ENCODE peak calls at places on chromosome 16, in seven cellular contexts. Y is uterus, O is H1, J is GM12891, H is transverse colon, N is adrenal gland, S is IMR-90. G is an unnamed sample.

GRCh38 chr16:70754874-70755600 is 45.9 kb downstream of the VAC14 start:
- DNase-seq in Y (no peak), O (no peak), J (no peak), H (no peak), N (no peak), S (no peak), G (no peak)

GRCh38 chr16:70692130-70692470 is 6.2 kb upstream of the MTSS2 start:
- DNase-seq in Y (no peak), O (no peak), J (no peak), H (no peak), N (no peak), S (no peak), G (no peak)

GRCh38 chr16:23597003-23597756 is 1.1 kb upstream of the NDUFAB1 start:
- DNase-seq in Y (no peak), O (peak), J (no peak), H (peak), N (peak), S (no peak), G (peak)

GRCh38 chr16:19118938-19119431 is 5.2 kb downstream of the ITPRIPL2 start:
- DNase-seq in Y (peak), O (no peak), J (no peak), H (peak), N (peak), S (peak), G (peak)

GRCh38 chr16:63331111-63331510 is 1294.9 kb upstream of the CDH8 start:
- DNase-seq in Y (no peak), O (no peak), J (no peak), H (no peak), N (no peak), S (no peak), G (no peak)

GRCh38 chr16:72427001-72427785 is 255.2 kb upstream of the PMFBP1 start:
- DNase-seq in Y (no peak), O (no peak), J (no peak), H (no peak), N (no peak), S (no peak), G (no peak)

GRCh38 chr16:12526521-12526920 is 277.2 kb downstream of the CPPED1 start:
- DNase-seq in Y (no peak), O (no peak), J (no peak), H (no peak), N (no peak), S (no peak), G (no peak)

GRCh38 chr16:31480851-31481250 is 2.1 kb upstream of the SLC5A2 start:
- DNase-seq in Y (peak), O (no peak), J (no peak), H (peak), N (peak), S (no peak), G (peak)

GRCh38 chr16:86604436-86605220 is 26.3 kb downstream of the FOXL1 start:
- DNase-seq in Y (no peak), O (no peak), J (peak), H (no peak), N (no peak), S (no peak), G (no peak)

GRCh38 chr16:86355538-86355937 is 154.8 kb upstream of the FOXF1 start:
- DNase-seq in Y (no peak), O (no peak), J (no peak), H (no peak), N (no peak), S (peak), G (no peak)

GRCh38 chr16:57544129-57544653 is 1.7 kb downstream of the ADGRG5 start:
- DNase-seq in Y (peak), O (peak), J (no peak), H (peak), N (no peak), S (no peak), G (no peak)

GRCh38 chr16:28087675-28088285 is 24.3 kb upstream of the GSG1L start:
- DNase-seq in Y (no peak), O (no peak), J (no peak), H (no peak), N (no peak), S (no peak), G (no peak)

GRCh38 chr16:68216240-68216639 is 19.7 kb downstream of the ESRP2 start:
- DNase-seq in Y (no peak), O (no peak), J (no peak), H (no peak), N (no peak), S (no peak), G (no peak)

GRCh38 chr16:84913315-84913714 is 93.5 kb downstream of the CRISPLD2 start:
- DNase-seq in Y (peak), O (no peak), J (no peak), H (peak), N (peak), S (no peak), G (peak)

GRCh38 chr16:67884684-67885083 is at the start of gene NRN1L:
- DNase-seq in Y (peak), O (peak), J (no peak), H (peak), N (peak), S (peak), G (no peak)

GRCh38 chr16:75727221-75727620 is 931 bp upstream of the CPHXL start:
- DNase-seq in Y (no peak), O (no peak), J (no peak), H (no peak), N (no peak), S (no peak), G (no peak)

GRCh38 chr16:49858200-49859129 is 2.6 kb upstream of the ZNF423 start:
- DNase-seq in Y (peak), O (peak), J (no peak), H (peak), N (peak), S (no peak), G (no peak)

GRCh38 chr16:83231771-83232170 is 576.0 kb upstream of the HSBP1 start:
- DNase-seq in Y (no peak), O (no peak), J (no peak), H (no peak), N (no peak), S (peak), G (no peak)

GRCh38 chr16:26139884-26140283 is 448.1 kb downstream of the HS3ST4 start:
- DNase-seq in Y (no peak), O (no peak), J (no peak), H (no peak), N (no peak), S (no peak), G (no peak)

DNA sequence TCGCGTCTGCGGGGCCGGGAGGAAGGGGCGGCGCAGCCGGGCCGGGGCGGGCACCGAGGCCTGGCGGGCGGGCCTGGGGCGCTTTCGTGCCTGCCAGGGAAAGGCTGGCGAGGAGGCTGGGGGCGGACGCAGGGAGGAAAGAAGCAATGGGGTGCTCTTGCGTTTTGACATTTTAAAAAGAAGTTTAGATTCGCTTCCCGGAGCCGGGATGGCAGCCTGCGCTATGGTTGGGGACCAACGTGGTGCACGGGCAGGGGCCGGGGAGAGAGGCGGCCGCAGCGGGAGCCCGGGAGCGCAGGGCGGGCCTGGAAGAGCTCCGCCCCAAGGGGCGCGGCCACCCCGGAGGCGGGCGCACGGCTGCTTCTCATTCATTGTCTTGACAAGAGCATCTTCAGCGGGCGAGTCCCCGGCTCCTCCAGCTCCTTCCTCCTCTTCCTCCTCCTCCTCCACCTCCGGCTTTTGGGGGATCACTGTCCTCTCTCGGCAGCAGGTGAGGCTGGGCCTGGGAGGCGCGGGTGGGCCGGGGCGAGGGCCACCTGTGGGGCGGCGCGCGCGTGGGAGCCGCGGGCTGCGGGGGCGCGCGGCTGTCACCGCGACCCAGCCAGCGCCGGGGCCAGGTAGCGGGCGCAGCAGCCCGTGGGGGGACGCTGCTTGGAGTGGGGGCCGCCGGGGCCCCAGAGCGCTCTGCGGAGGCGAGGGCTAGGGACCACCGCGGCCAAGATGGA is at the start of gene CORO1A:
- DNase-seq in Y (peak), O (peak), J (peak), H (peak), N (peak), S (peak), G (peak)
- TF ChIP-seq POLR2A in Y (no peak), O (no peak), J (peak), H (peak), N (peak), S (no peak), G (no peak)

DNA sequence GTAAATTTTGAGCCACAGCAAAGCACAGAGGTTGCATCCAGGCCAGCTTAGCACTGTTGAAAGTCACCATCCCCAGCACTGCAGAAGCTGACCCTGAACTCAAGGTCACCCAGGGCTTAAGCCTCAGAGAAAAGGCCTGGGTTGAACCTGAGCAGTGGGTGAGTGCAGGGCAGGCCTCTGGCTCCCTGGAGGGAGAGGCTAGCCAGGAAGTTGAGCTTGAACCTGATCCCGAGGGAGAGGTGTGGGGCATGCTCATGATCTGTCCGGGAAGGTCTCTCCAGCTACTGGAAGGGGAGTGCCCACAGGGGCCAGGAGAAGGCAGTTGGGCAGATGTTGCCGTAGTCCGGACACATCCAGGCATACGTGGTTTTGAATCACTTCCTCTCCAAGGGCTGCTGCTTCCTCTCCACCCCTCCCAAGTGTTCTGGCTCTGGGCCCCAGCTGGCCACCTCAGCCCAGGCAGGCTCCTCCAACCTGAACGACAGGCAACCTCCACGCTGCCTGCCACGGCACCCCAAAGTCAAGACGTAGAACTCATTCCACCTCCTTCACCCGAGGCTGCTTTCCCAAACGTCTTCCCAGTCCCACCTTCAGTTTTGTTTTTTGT is 18.4 kb downstream of the CARHSP1 start:
- DNase-seq in Y (peak), O (no peak), J (peak), H (no peak), N (peak), S (peak), G (no peak)
- TF ChIP-seq POLR2A in Y (no peak), O (peak), J (no peak), H (no peak), N (no peak), S (no peak), G (no peak)

GRCh38 chr16:672371-672770 is 3.1 kb upstream of the RHBDL1 start:
- DNase-seq in Y (no peak), O (no peak), J (no peak), H (no peak), N (no peak), S (no peak), G (no peak)
- TF ChIP-seq POLR2A in Y (no peak), O (no peak), J (no peak), H (no peak), N (no peak), S (no peak), G (no peak)

DNA sequence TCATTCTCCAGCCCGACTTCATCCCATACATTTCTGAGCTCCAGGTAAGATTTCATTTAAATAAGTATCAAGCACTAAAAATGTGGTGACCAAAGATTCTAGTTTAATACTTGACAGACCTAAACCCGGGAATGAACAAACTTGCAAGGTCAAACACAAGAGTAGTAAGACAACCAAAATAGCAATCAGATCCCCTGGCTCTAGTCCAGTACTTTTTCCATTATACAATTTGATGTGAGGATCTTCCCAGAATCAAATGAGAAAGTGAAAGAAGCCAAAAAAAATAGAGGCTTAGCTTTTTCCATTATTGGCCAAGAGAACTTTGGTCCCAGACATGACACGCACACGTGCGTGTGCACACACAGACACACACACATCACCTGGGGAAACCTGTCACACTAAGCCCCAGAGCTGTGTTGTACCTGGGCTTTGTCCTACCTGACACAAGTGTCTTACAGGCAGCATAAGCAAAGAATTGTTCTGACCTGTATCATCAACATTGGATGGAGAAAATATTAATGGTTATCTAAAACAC is 300.6 kb upstream of the CDH5 start:
- DNase-seq in Y (no peak), O (no peak), J (no peak), H (no peak), N (no peak), S (no peak), G (no peak)
- TF ChIP-seq POLR2A in Y (no peak), O (no peak), J (no peak), H (no peak), N (no peak), S (no peak), G (no peak)

GRCh38 chr16:4116328-4117249 is at the start of gene ADCY9:
- DNase-seq in Y (peak), O (peak), J (peak), H (peak), N (peak), S (peak), G (peak)
- TF ChIP-seq POLR2A in Y (no peak), O (no peak), J (no peak), H (peak), N (peak), S (peak), G (no peak)

GRCh38 chr16:82011199-82011641 is at the start of gene SDR42E1:
- DNase-seq in Y (no peak), O (no peak), J (peak), H (peak), N (no peak), S (no peak), G (no peak)
- TF ChIP-seq POLR2A in Y (no peak), O (no peak), J (no peak), H (peak), N (no peak), S (no peak), G (no peak)

DNA sequence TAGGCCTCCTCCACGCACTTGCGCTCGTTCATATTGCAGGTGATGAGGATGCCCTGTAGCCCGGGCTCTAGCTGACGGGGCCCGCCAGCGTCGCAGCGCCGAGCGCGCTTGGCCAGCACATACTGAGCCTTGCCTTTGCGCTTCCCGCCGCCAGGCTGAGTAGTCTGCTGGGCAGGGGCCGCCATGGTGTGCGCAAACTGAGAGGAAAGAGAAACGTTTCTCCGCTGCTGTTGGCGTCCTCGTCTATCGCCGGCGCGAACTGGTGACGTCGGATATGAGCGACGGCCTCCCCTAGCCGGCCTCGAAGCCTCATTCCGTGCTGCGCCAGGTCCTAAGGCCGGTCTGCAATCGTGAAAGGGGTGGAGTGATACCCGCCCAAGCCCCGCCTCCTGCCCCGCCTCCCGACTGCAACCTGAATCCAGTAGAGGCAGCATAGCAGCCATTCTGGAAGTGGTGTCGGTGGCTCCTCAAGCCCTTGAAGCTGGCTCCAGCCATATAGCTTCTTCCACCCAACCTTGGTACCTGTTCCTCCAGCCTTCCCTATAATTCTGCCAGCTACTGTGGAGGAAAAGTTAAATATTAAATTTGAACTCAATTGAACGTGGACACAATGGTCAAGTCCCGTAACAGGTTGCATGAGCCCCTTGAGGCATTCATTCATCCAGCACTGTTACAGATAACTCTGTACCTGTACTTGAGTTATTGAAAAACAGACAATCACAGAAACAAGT is at the start of gene THUMPD1:
- DNase-seq in Y (peak), O (peak), J (peak), H (peak), N (peak), S (peak), G (peak)
- TF ChIP-seq POLR2A in Y (peak), O (peak), J (no peak), H (peak), N (peak), S (peak), G (peak)

DNA sequence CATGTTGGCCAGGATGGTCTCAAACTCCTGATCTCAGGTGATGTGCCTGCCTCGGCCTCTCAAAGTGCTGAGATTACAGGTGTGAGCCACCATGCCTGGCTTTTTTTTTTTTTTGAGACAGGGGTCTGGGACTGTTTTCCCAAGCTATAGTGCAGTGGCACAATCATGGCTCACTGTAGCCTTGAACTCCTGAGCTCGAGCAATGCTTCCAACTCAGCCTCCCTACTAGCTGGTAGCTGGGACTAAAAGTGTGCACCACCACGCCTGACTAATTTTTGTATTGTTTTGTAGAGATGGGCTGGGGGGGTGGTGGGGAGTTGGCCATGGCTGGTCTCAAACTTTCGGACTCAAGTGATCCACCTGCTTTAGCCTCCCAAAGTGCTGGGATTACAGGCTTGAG is 36.1 kb upstream of the USP7 start:
- DNase-seq in Y (no peak), O (no peak), J (no peak), H (no peak), N (no peak), S (no peak), G (no peak)
- TF ChIP-seq POLR2A in Y (no peak), O (no peak), J (no peak), H (no peak), N (no peak), S (no peak), G (no peak)

GRCh38 chr16:56519459-56520250 is at the start of gene BBS2:
- DNase-seq in Y (peak), O (peak), J (peak), H (peak), N (peak), S (peak), G (peak)
- TF ChIP-seq POLR2A in Y (peak), O (no peak), J (peak), H (peak), N (peak), S (no peak), G (peak)

GRCh38 chr16:88424536-88425230 is 28.4 kb upstream of the ZFPM1 start:
- DNase-seq in Y (no peak), O (no peak), J (no peak), H (no peak), N (peak), S (no peak), G (no peak)

GRCh38 chr16:88421871-88422433 is 31.1 kb upstream of the ZFPM1 start:
- DNase-seq in Y (no peak), O (no peak), J (no peak), H (no peak), N (no peak), S (no peak), G (no peak)

GRCh38 chr16:88421301-88421700 is 31.8 kb upstream of the ZFPM1 start:
- DNase-seq in Y (no peak), O (no peak), J (no peak), H (no peak), N (no peak), S (no peak), G (no peak)

GRCh38 chr16:88423448-88423850 is 29.6 kb upstream of the ZFPM1 start:
- DNase-seq in Y (no peak), O (no peak), J (no peak), H (no peak), N (no peak), S (no peak), G (no peak)

DNA sequence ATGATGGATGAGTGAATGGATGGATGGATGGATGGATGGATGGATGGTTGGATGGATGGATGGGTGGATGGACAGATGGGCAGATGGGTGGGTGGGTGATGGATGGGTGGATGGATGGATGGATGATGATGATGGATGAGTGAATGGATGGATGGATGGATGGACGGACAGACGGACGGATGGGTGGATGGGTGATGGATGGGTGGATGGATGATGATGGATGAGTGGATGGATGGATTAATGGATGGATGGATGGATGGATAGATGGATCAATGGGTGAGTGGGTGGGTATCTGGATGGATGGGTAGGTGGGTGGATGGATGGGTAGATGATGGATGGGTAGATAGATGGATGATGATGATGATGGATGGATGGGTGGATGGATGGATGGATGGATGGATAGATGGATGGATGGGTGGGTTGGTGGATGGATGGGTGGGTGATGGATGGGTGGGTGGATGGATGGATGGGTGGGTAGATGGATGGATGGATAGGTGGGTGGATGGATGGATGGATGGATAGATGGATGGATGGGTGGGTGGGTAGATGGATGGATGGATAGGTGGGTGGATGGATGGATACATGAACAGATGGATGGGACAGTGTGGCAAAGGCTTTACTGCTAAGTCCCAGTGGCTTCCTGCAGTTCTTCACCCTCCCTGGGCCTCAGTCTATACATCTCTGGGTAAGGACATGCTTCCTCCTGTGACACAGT is 30.2 kb upstream of the ZFPM1 start:
- DNase-seq in Y (no peak), O (no peak), J (no peak), H (no peak), N (no peak), S (no peak), G (no peak)
- TF ChIP-seq POLR2A in Y (no peak), O (no peak), J (no peak), H (no peak), N (no peak), S (no peak), G (no peak)

G was measured in erythroblast.